ENCODE peak calls at places on chromosomes 16 and 17, in nine cellular contexts. P is neural crest cell; T is CD8-positive, alpha-beta T cell; N is A549; J is AG09309; U is ovary; Q is AG10803; R is lung; K is cardiac muscle cell. W is an unnamed sample.

GRCh38 chr16:31460582-31461002 is 1.3 kb downstream of the ARMC5 start:
- DNase-seq in P (no peak), T (no peak), N (no peak), J (peak), U (no peak), Q (peak), R (no peak), K (no peak), W (no peak)

GRCh38 chr16:14455577-14455976 is 174.5 kb downstream of the PARN start:
- DNase-seq in P (no peak), T (no peak), N (no peak), J (no peak), U (no peak), Q (peak), R (no peak), K (peak), W (no peak)

GRCh38 chr17:57672205-57672632 is 72.9 kb downstream of the CCDC182 start:
- DNase-seq in P (no peak), T (peak), N (no peak), J (peak), U (no peak), Q (peak), R (no peak), K (no peak), W (no peak)

GRCh38 chr16:70523013-70523620 is at the start of gene COG4:
- DNase-seq in P (peak), T (peak), N (peak), J (peak), U (peak), Q (peak), R (peak), K (peak), W (peak)

GRCh38 chr17:32267690-32268205 is 2.1 kb downstream of the RHBDL3 start:
- DNase-seq in P (no peak), T (no peak), N (no peak), J (no peak), U (no peak), Q (no peak), R (no peak), K (peak), W (no peak)

GRCh38 chr17:39736319-39737165 is 1.2 kb upstream of the GRB7 start:
- DNase-seq in P (no peak), T (no peak), N (peak), J (no peak), U (no peak), Q (no peak), R (peak), K (no peak), W (no peak)

GRCh38 chr17:18250259-18250658 is 8.3 kb downstream of the FLII start:
- DNase-seq in P (no peak), T (no peak), N (no peak), J (no peak), U (no peak), Q (no peak), R (no peak), K (no peak), W (no peak)

GRCh38 chr16:50284131-50284911 is 18.0 kb downstream of the ADCY7 start:
- DNase-seq in P (no peak), T (no peak), N (no peak), J (no peak), U (no peak), Q (no peak), R (peak), K (peak), W (no peak)

GRCh38 chr17:17151962-17152361 is 54.2 kb downstream of the PLD6 start:
- DNase-seq in P (no peak), T (no peak), N (peak), J (peak), U (peak), Q (peak), R (peak), K (no peak), W (no peak)

GRCh38 chr17:54902017-54902416 is 1.4 kb downstream of the TOM1L1 start:
- DNase-seq in P (no peak), T (no peak), N (no peak), J (no peak), U (no peak), Q (no peak), R (no peak), K (no peak), W (no peak)

GRCh38 chr17:65047939-65048338 is 8.6 kb downstream of the GNA13 start:
- DNase-seq in P (no peak), T (no peak), N (no peak), J (no peak), U (no peak), Q (no peak), R (no peak), K (no peak), W (no peak)
- TF ChIP-seq CTCF in P (no peak), T (no peak), N (no peak), J (no peak), U (no peak), Q (no peak), R (no peak), K (no peak), W (no peak)

DNA sequence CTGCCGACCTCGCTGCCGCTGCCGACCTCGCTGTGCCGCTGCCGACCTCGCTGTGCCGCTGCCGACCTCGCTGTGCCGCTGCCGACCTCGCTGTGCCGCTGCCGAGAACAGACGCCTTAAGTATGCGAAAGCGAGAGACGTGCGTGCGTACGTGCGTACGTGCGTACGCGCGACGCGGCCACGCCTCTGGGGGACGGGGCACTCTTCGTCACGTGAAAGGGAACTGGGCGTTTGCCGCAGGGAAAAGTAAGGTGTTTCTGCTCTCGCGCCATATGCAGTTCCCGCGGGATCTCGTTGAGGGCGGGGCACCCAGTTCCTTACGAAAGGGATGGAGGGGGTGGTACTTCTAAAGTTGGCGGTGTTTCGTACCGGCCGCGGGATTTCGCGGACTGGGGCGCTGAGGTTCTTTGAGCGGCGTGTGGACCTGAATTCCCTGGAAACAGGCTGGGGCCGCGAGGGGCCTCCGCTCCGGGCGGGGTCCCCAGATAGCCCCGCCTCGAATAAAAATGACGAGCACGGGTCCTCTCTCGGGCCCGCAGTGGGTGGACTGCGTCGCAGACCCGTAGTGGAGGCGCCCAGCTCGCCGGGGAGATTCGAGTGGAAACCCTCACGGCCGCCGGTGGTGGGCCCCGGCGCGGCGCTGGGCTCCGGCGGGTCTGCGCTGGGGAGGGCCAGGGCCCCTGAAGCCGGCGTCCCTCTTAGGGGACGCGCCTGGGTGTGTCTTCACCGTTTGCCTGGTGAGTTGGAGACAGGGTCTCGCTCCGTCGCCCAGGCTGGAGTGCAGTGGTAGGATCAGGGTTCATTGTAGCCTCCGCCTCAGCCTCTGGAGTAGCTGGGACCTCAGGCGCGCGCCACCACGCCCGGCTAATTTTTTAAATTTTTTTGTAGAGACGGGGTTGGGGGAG is at the start of gene EIF4A3:
- DNase-seq in P (peak), T (peak), N (peak), J (peak), U (peak), Q (peak), R (peak), K (peak), W (peak)
- TF ChIP-seq CTCF in P (no peak), T (no peak), N (no peak), J (no peak), U (no peak), Q (no peak), R (no peak), K (no peak), W (no peak)

GRCh38 chr17:35242158-35242804 is 591 bp upstream of the SLFN5 start:
- DNase-seq in P (no peak), T (peak), N (peak), J (no peak), U (peak), Q (peak), R (peak), K (peak), W (peak)
- TF ChIP-seq CTCF in P (peak), T (peak), N (no peak), J (peak), U (no peak), Q (no peak), R (no peak), K (peak), W (peak)

GRCh38 chr16:87461466-87461975 is 31.3 kb downstream of the ZCCHC14 start:
- DNase-seq in P (peak), T (no peak), N (peak), J (no peak), U (no peak), Q (no peak), R (peak), K (peak), W (peak)
- TF ChIP-seq CTCF in P (peak), T (no peak), N (peak), J (no peak), U (no peak), Q (no peak), R (no peak), K (peak), W (peak)

DNA sequence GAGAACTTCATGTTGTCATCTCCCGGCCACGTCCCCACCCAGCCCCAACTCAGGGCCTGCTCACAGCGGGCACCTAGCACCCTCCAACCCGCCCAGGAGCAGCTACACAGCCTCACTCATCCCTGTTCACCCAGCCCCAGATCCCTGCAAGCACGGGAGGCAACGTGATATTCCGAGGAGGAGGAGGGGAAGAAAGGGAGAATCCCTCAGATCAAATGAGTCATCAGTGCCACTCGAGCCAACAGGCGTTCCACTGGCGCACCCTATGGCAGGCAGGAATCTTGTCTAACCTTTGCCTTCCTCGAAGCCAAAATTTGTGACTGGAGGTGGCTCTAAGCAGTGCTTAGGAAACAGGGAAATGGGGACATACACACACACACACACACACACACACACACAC is 14.0 kb upstream of the NUBP1 start:
- DNase-seq in P (no peak), T (no peak), N (peak), J (peak), U (no peak), Q (peak), R (peak), K (no peak), W (no peak)
- TF ChIP-seq CTCF in P (no peak), T (no peak), N (peak), J (peak), U (no peak), Q (peak), R (no peak), K (peak), W (no peak)

GRCh38 chr16:67327774-67328173 is 1.2 kb downstream of the LRRC36 start:
- DNase-seq in P (no peak), T (no peak), N (no peak), J (no peak), U (no peak), Q (no peak), R (no peak), K (no peak), W (no peak)

GRCh38 chr16:67326115-67326471 is 448 bp downstream of the KCTD19 start:
- DNase-seq in P (no peak), T (no peak), N (no peak), J (no peak), U (no peak), Q (no peak), R (no peak), K (no peak), W (no peak)

GRCh38 chr16:67329901-67330300 is 3.3 kb downstream of the LRRC36 start:
- DNase-seq in P (no peak), T (no peak), N (no peak), J (no peak), U (no peak), Q (no peak), R (no peak), K (no peak), W (no peak)

DNA sequence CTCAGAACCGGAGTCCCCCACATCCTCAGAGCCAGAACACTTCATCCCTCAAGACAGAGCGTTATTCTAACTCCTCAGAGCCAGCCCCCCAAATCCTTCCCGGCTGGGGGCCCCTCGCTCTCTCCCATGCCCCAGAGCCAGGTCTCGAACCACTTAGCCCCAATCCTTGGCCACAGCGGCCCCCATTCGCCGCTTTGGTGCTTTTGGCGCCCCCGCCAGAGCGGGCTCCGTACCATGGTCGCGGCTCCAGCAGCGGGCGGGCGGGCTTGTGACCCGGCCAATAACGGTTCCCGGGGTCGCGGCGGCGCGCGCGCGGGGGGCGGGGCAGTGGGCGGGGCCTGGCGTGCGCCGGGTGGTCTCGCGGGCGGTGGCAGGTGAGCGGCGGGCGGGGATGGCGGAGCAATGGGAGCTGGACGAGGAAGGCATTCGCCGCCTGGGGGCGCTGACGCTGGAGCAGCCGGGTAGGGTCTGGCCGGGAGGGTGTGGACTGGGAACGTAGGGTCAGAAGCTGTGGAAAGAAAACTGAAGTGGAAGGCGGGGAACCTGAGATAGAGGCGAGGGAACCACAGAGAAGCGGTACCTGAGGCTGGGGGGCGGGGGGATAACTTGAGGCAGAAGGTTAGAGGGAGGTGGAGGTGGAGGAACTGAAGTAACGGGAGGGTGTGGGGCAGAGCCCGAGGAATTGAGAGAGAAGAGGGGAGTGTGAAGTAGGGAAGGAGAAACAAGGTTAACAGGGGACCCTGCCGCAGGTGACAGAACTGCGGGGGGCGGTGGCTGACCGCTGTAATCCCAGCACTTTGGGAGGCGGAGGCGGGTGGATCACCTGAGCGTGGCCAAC is at the start of the genes KCTD19 and LRRC36:
- DNase-seq in P (peak), T (peak), N (peak), J (no peak), U (peak), Q (no peak), R (peak), K (peak), W (peak)
- TF ChIP-seq CTCF in P (peak), T (peak), N (peak), J (peak), U (peak), Q (peak), R (peak), K (peak), W (no peak)

DNA sequence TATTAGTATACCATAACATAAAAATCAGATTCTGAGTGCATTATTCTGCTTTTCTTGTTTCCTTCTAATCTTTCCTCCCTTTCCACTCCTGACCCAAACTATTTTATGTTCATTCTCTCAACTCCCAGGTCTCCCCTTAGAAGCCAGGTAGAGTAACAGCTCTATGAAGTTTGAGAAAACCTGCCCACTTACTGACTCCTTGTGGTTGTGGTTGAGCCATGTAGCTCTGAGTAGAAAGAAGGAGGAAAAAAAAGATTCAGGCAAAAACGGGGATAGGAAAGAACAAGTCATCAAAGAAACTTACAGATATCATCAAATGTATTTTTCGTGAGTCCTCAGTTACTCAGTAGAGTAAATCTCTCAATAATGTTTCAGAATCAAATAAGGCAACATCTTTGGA is 216.7 kb downstream of the PMP22 start:
- DNase-seq in P (no peak), T (no peak), N (no peak), J (no peak), U (no peak), Q (no peak), R (no peak), K (no peak), W (no peak)
- TF ChIP-seq CTCF in P (no peak), T (no peak), N (no peak), J (no peak), U (no peak), Q (peak), R (no peak), K (no peak), W (no peak)

GRCh38 chr17:45021607-45022287 is 29.7 kb downstream of the DCAKD start:
- DNase-seq in P (peak), T (peak), N (peak), J (no peak), U (peak), Q (peak), R (peak), K (peak), W (peak)

GRCh38 chr17:45019177-45019711 is 32.2 kb downstream of the DCAKD start:
- DNase-seq in P (peak), T (peak), N (peak), J (no peak), U (peak), Q (peak), R (no peak), K (peak), W (no peak)

GRCh38 chr17:45022655-45023339 is 28.6 kb downstream of the DCAKD start:
- DNase-seq in P (no peak), T (no peak), N (no peak), J (no peak), U (no peak), Q (no peak), R (no peak), K (no peak), W (no peak)

GRCh38 chr17:45020354-45021138 is 30.9 kb downstream of the DCAKD start:
- DNase-seq in P (no peak), T (no peak), N (no peak), J (no peak), U (peak), Q (peak), R (no peak), K (no peak), W (no peak)

GRCh38 chr17:45022288-45022648 is 29.2 kb downstream of the DCAKD start:
- DNase-seq in P (no peak), T (no peak), N (no peak), J (no peak), U (no peak), Q (no peak), R (no peak), K (no peak), W (no peak)
- TF ChIP-seq CTCF in P (peak), T (peak), N (peak), J (no peak), U (no peak), Q (no peak), R (no peak), K (no peak), W (peak)

GRCh38 chr16:30141750-30142149 is 18.7 kb upstream of the MAPK3 start:
- DNase-seq in P (no peak), T (no peak), N (no peak), J (no peak), U (no peak), Q (no peak), R (no peak), K (no peak), W (no peak)

GRCh38 chr16:30144917-30145316 is 21.9 kb upstream of the MAPK3 start:
- DNase-seq in P (no peak), T (no peak), N (no peak), J (no peak), U (no peak), Q (no peak), R (no peak), K (no peak), W (no peak)

GRCh38 chr16:30144017-30144416 is 21.0 kb upstream of the MAPK3 start:
- DNase-seq in P (no peak), T (no peak), N (no peak), J (no peak), U (no peak), Q (no peak), R (no peak), K (no peak), W (no peak)

GRCh38 chr16:30143347-30143702 is 20.3 kb upstream of the MAPK3 start:
- DNase-seq in P (no peak), T (no peak), N (no peak), J (no peak), U (no peak), Q (no peak), R (no peak), K (no peak), W (no peak)

DNA sequence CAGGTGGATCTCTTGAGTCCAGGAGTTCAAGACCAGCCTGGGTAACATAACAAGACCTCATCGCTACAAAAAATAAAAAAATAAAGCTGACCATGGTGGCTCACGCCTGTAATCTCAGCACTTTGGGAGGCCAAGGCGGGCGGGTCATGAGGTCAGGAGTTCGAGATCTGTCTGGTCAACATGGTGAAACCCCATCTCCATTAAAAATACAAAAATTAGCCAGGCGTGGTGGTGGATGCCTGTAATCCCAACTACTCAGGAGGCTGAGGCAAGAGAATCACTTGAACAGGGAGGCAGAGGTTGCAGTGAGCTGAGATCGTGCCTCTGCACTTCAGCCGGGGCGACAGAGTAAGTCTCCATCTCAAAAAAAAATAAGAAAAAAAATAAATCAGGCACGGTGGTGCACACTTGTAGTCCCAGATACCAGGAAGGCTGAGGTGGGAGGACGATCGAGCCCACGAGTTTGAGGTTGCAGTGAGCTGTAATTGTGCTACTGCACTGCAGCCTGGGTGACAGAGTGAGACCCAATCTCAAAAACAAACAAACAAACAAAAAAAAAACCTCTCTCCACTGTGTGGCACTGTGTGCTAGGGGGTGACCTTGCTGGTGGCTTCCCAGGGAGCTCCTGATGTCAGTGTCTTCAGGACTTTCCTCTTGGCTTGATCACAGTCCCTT is 19.8 kb upstream of the MAPK3 start:
- DNase-seq in P (no peak), T (no peak), N (no peak), J (no peak), U (no peak), Q (no peak), R (no peak), K (no peak), W (no peak)
- TF ChIP-seq CTCF in P (no peak), T (peak), N (peak), J (no peak), U (no peak), Q (no peak), R (no peak), K (no peak), W (no peak)

DNA sequence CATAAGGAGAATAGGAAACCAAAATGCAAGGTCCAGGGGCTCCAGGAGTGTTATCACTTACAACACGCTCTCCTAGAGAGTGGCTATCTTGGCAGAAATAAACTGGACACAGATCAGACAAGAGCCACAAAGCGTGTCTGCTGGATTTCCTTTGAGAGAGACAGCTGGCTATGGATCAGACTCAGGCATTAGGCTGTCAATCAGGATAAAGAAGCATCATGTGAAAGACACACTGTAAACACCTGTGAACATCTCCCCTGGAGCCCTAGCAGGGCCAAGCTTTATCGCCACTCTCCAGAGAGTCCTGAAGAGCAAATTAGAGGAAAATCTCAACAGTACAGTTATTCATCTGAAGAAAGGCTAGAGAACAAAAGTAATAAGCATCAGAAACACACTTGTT is 26.0 kb downstream of the SYCE1L start:
- DNase-seq in P (no peak), T (no peak), N (no peak), J (no peak), U (no peak), Q (no peak), R (no peak), K (no peak), W (no peak)
- TF ChIP-seq CTCF in P (no peak), T (no peak), N (no peak), J (no peak), U (no peak), Q (no peak), R (no peak), K (no peak), W (no peak)

W was measured in mesothelial cell of epicardium.